ENCODE peak calls at places on chromosomes 12 and 14, in five cellular contexts. S is Peyer's patch, F is HepG2, B is stomach, T is sigmoid colon. E is an unnamed sample.
A peak's percentile ranks its signal among the peaks of the same experiment; 100 is the strongest.

GRCh38 chr12:27434673-27435565 is 11.6 kb upstream of the SMCO2 start:
- DNase-seq in T (no peak), B (no peak), S (no peak), F (no peak), E (no peak)

GRCh38 chr12:26799741-26800140 is 33.3 kb downstream of the ITPR2 start:
- DNase-seq in S (no peak), F (no peak), B (no peak), T (no peak), E (no peak)

GRCh38 chr14:34029921-34030334 is 79.1 kb upstream of the EGLN3 start:
- DNase-seq in F (no peak), T (peak; percentile 90), S (no peak), B (peak; percentile 47), E (no peak)

GRCh38 chr14:85531141-85531593 is 1.2 kb downstream of the FLRT2 start:
- DNase-seq in S (no peak), B (peak; percentile 28), T (peak; percentile 66), F (no peak), E (peak; percentile 84)

GRCh38 chr14:85319998-85320397 is 209.9 kb upstream of the FLRT2 start:
- DNase-seq in B (no peak), T (no peak), F (no peak), S (no peak), E (no peak)

GRCh38 chr14:77122555-77123125 is 19.0 kb downstream of the ZDHHC22 start:
- DNase-seq in S (peak; percentile 50), T (no peak), B (no peak), F (no peak), E (no peak)

GRCh38 chr14:37864861-37865718 is 269.7 kb downstream of the TTC6 start:
- DNase-seq in T (peak; percentile 74), F (peak; percentile 100), S (no peak), B (peak; percentile 68), E (no peak)

GRCh38 chr12:2609020-2609419 is 185.8 kb upstream of the FKBP4 start:
- DNase-seq in B (no peak), F (no peak), T (peak; percentile 44), S (no peak), E (no peak)

GRCh38 chr12:20578142-20578541 is 117.0 kb upstream of the SLCO1C1 start:
- DNase-seq in T (no peak), F (no peak), B (no peak), S (no peak), E (no peak)

GRCh38 chr12:22408605-22409004 is 74.1 kb upstream of the ST8SIA1 start:
- DNase-seq in F (no peak), S (no peak), T (no peak), B (peak; percentile 59), E (peak; percentile 84)

GRCh38 chr12:12954878-12955625 is 3.1 kb upstream of the GPRC5D start:
- DNase-seq in B (no peak), S (no peak), T (no peak), F (no peak), E (no peak)

GRCh38 chr14:70931008-70931407 is 23.7 kb downstream of the PCNX1 start:
- DNase-seq in B (no peak), F (no peak), S (no peak), T (no peak), E (no peak)

GRCh38 chr12:68591716-68592437 is 18.8 kb upstream of the RAP1B start:
- DNase-seq in B (no peak), T (no peak), S (peak; percentile 50), F (no peak), E (no peak)

GRCh38 chr14:79352026-79352425 is 859.3 kb downstream of the DIO2 start:
- DNase-seq in B (no peak), T (no peak), S (no peak), F (no peak), E (no peak)

GRCh38 chr14:55123101-55123500 is 6.0 kb upstream of the LGALS3 start:
- DNase-seq in S (no peak), B (no peak), T (no peak), F (no peak), E (no peak)

GRCh38 chr14:34682787-34683321 is 31.5 kb downstream of the CFL2 start:
- DNase-seq in S (no peak), F (no peak), B (no peak), T (no peak), E (no peak)

GRCh38 chr12:22083167-22083566 is 37.1 kb downstream of the CMAS start:
- DNase-seq in S (no peak), B (no peak), T (no peak), F (peak; percentile 16), E (no peak)

GRCh38 chr12:45914090-45914489 is 76.3 kb downstream of the SCAF11 start:
- DNase-seq in F (no peak), S (no peak), B (no peak), T (no peak), E (no peak)

GRCh38 chr12:76277480-76277879 is 70.7 kb downstream of the BBS10 start:
- DNase-seq in F (no peak), S (no peak), B (no peak), T (no peak), E (no peak)

GRCh38 chr12:3202734-3203446 is 125.7 kb downstream of the TSPAN9 start:
- DNase-seq in B (peak; percentile 56), T (no peak), S (peak; percentile 33), F (peak; percentile 28), E (no peak)

GRCh38 chr14:104845033-104845666 is 19.9 kb upstream of the CEP170B start:
- DNase-seq in T (peak; percentile 58), S (no peak), B (no peak), F (no peak), E (no peak)

GRCh38 chr14:44589180-44589579 is 82.1 kb upstream of the FSCB start:
- DNase-seq in S (no peak), F (no peak), B (no peak), T (no peak), E (no peak)

GRCh38 chr12:77625441-77625840 is 205.3 kb upstream of the NAV3 start:
- DNase-seq in S (no peak), B (no peak), T (no peak), F (no peak), E (no peak)

GRCh38 chr12:100706029-100706428 is 88.5 kb upstream of the ANO4 start:
- DNase-seq in S (no peak), B (no peak), T (no peak), F (no peak), E (no peak)

GRCh38 chr12:125340791-125341190 is 275.6 kb downstream of the AACS start:
- DNase-seq in F (peak; percentile 3), S (no peak), T (no peak), B (no peak), E (no peak)

GRCh38 chr12:117494833-117495714 is 133.6 kb upstream of the NOS1 start:
- DNase-seq in F (peak; percentile 10), S (no peak), B (peak; percentile 73), T (no peak), E (no peak)

GRCh38 chr12:121534495-121535148 is 46.2 kb downstream of the KDM2B start:
- DNase-seq in T (peak; percentile 48), F (no peak), S (no peak), B (no peak), E (no peak)

GRCh38 chr12:54526800-54527630 is 22.4 kb upstream of the PDE1B start:
- DNase-seq in F (peak; percentile 23), S (no peak), B (peak; percentile 39), T (no peak), E (no peak)

GRCh38 chr12:121432740-121433476 is 33.0 kb downstream of the RNF34 start:
- DNase-seq in S (no peak), F (no peak), B (no peak), T (no peak), E (peak; percentile 44)

GRCh38 chr14:95360828-95361227 is 41.1 kb upstream of the CLMN start:
- DNase-seq in F (no peak), T (no peak), B (no peak), S (no peak), E (no peak)

GRCh38 chr12:83158613-83159207 is 472.0 kb downstream of the TMTC2 start:
- DNase-seq in S (no peak), F (no peak), T (no peak), B (no peak), E (no peak)

GRCh38 chr12:84911331-84912190 is 1.0 kb downstream of the SLC6A15 start:
- DNase-seq in F (no peak), S (no peak), T (no peak), B (no peak), E (peak; percentile 77)

GRCh38 chr12:998020-998874 is 7.2 kb downstream of the ERC1 start:
- DNase-seq in F (peak; percentile 68), B (no peak), S (no peak), T (no peak), E (no peak)

GRCh38 chr14:90111895-90112534 is 50.2 kb downstream of the KCNK13 start:
- DNase-seq in B (no peak), S (no peak), F (peak; percentile 12), T (no peak), E (no peak)

GRCh38 chr12:66662179-66662578 is 16.7 kb downstream of the GRIP1 start:
- DNase-seq in B (no peak), T (no peak), S (no peak), F (no peak), E (no peak)

GRCh38 chr12:116928504-116928903 is 17.8 kb downstream of the FBXW8 start:
- DNase-seq in F (no peak), B (no peak), T (no peak), S (no peak), E (no peak)

GRCh38 chr12:65673732-65674131 is 150.6 kb upstream of the HMGA2 start:
- DNase-seq in S (no peak), T (no peak), B (no peak), F (no peak), E (no peak)

GRCh38 chr12:122421263-122421814 is 1.1 kb downstream of the CLIP1 start:
- DNase-seq in B (peak; percentile 35), F (peak; percentile 82), T (peak; percentile 85), S (peak; percentile 36), E (peak; percentile 64)

GRCh38 chr12:113134521-113134951 is 1.0 kb downstream of the RASAL1 start:
- DNase-seq in B (no peak), F (no peak), T (no peak), S (no peak), E (no peak)

GRCh38 chr12:113136128-113136989 is 798 bp upstream of the RASAL1 start:
- DNase-seq in T (no peak), F (no peak), B (peak; percentile 50), S (peak; percentile 62), E (no peak)

GRCh38 chr12:113136990-113137511 is 1.5 kb upstream of the RASAL1 start:
- DNase-seq in T (no peak), B (peak; percentile 74), S (no peak), F (no peak), E (no peak)

GRCh38 chr12:113133036-113133435 is 2.5 kb downstream of the RASAL1 start:
- DNase-seq in T (no peak), B (no peak), S (no peak), F (no peak), E (no peak)

GRCh38 chr12:113135178-113136127 is at the start of gene RASAL1:
- DNase-seq in B (peak; percentile 79), S (peak; percentile 65), T (no peak), F (peak; percentile 25), E (no peak)
- TF ChIP-seq CTCF in B (no peak), S (peak; percentile 51), T (no peak), F (peak; percentile 65), E (no peak)

GRCh38 chr12:113200016-113200797 is 14.7 kb downstream of the RITA1 start:
- DNase-seq in F (no peak), T (no peak), B (no peak), S (no peak), E (no peak)
- TF ChIP-seq POLR2A in F (no peak), T (no peak), B (no peak), S (no peak), E (no peak)

GRCh38 chr14:52061380-52061779 is 7.5 kb downstream of the NID2 start:
- DNase-seq in F (no peak), T (peak; percentile 74), S (no peak), B (no peak), E (no peak)
- H3K27ac ChIP-seq in F (no peak overlapping the region), T (peak overlapping the region; percentile 62), S (no peak overlapping the region), B (peak overlapping the region; percentile 34), E (no peak overlapping the region)

GRCh38 chr14:21103710-21104447 is 3.0 kb downstream of the TMEM253 start:
- DNase-seq in F (peak; percentile 98), S (peak; percentile 97), T (peak; percentile 98), B (peak; percentile 96), E (peak; percentile 96)
- TF ChIP-seq CTCF in F (peak; percentile 95), S (peak; percentile 95), T (peak; percentile 87), B (peak; percentile 7), E (peak; percentile 92)

E was measured in upper lobe of left lung.